ENCODE peak calls at places on chromosome X, in five cellular contexts. V, H, D, F and L are unnamed samples. For H3K4me1, the result is how much of the 10 kb centered on the place peaks cover.

GRCh38 chrX:134246282-134246681 is 9.3 kb downstream of the CCDC160 start:
- DNase-seq in V (no peak), H (no peak), D (no peak), F (no peak), L (no peak)

GRCh38 chrX:26848511-26848910 is 614.6 kb downstream of the PPP4R3C start:
- DNase-seq in V (no peak), H (no peak), D (no peak), F (no peak), L (no peak)

GRCh38 chrX:153725039-153725831 is 579 bp downstream of the ABCD1 start:
- DNase-seq in V (no peak), H (no peak), D (no peak), F (no peak), L (no peak)

GRCh38 chrX:54807524-54808108 is at the start of gene MAGED2:
- DNase-seq in V (no peak), H (no peak), D (no peak), F (no peak), L (peak)

GRCh38 chrX:50691820-50692219 is 122.2 kb downstream of the SHROOM4 start:
- DNase-seq in V (no peak), H (no peak), D (peak), F (peak), L (no peak)

GRCh38 chrX:73561791-73562190 is 1.2 kb upstream of the CHIC1 start:
- DNase-seq in V (no peak), H (no peak), D (no peak), F (no peak), L (no peak)

GRCh38 chrX:29687687-29688086 is 527.7 kb upstream of the MAGEB2 start:
- DNase-seq in V (no peak), H (no peak), D (peak), F (no peak), L (no peak)

GRCh38 chrX:151019837-151020236 is 36.7 kb downstream of the HMGB3 start:
- DNase-seq in V (no peak), H (no peak), D (no peak), F (no peak), L (no peak)

GRCh38 chrX:115031989-115032388 is 14.6 kb upstream of the IL13RA2 start:
- DNase-seq in V (no peak), H (no peak), D (no peak), F (no peak), L (no peak)

GRCh38 chrX:340121-340520 is 21.5 kb upstream of the GTPBP6 start:
- DNase-seq in V (peak), H (peak), D (no peak), F (no peak), L (no peak)

GRCh38 chrX:1213971-1214370 is 1.5 kb upstream of the CRLF2 start:
- DNase-seq in V (peak), H (no peak), D (no peak), F (no peak), L (no peak)

GRCh38 chrX:8815460-8816065 is 14.4 kb upstream of the FAM9A start:
- DNase-seq in V (no peak), H (no peak), D (peak), F (peak), L (no peak)

GRCh38 chrX:119093991-119094741 is 21.4 kb downstream of the CT47C1 start:
- DNase-seq in V (no peak), H (no peak), D (peak), F (peak), L (no peak)

GRCh38 chrX:149522914-149523313 is 17.8 kb upstream of the IDS start:
- DNase-seq in V (no peak), H (no peak), D (peak), F (peak), L (no peak)

GRCh38 chrX:1554469-1555210 is 17.7 kb upstream of the P2RY8 start:
- DNase-seq in V (peak), H (peak), D (no peak), F (no peak), L (peak)

GRCh38 chrX:30150196-30150895 is 65.0 kb upstream of the MAGEB2 start:
- DNase-seq in V (no peak), H (no peak), D (no peak), F (no peak), L (no peak)

GRCh38 chrX:16785247-16786138 is 773 bp upstream of the TXLNG start:
- DNase-seq in V (peak), H (peak), D (no peak), F (no peak), L (peak)

GRCh38 chrX:40098264-40099045 is 697 bp upstream of the BCOR start:
- DNase-seq in V (no peak), H (peak), D (peak), F (no peak), L (no peak)

GRCh38 chrX:25144043-25144940 is 128.5 kb upstream of the ARX start:
- DNase-seq in V (peak), H (peak), D (peak), F (peak), L (peak)

GRCh38 chrX:115972717-115973116 is 197.8 kb upstream of the AGTR2 start:
- DNase-seq in V (no peak), H (no peak), D (no peak), F (no peak), L (no peak)

GRCh38 chrX:103730746-103731508 is 20.2 kb downstream of the TMEM31 start:
- DNase-seq in V (no peak), H (no peak), D (no peak), F (no peak), L (no peak)

GRCh38 chrX:625137-625691 is 5.4 kb upstream of the SHOX start:
- DNase-seq in V (no peak), H (no peak), D (no peak), F (no peak), L (no peak)

GRCh38 chrX:129996120-129996519 is 13.7 kb downstream of the BCORL1 start:
- DNase-seq in V (no peak), H (no peak), D (no peak), F (no peak), L (no peak)

GRCh38 chrX:74351760-74352159 is 47.8 kb downstream of the ZCCHC13 start:
- DNase-seq in V (no peak), H (no peak), D (no peak), F (no peak), L (no peak)

GRCh38 chrX:151370906-151371305 is 26.1 kb upstream of the VMA21 start:
- DNase-seq in V (no peak), H (no peak), D (peak), F (peak), L (no peak)

GRCh38 chrX:49039598-49040375 is 3.4 kb downstream of the TFE3 start:
- DNase-seq in V (peak), H (peak), D (peak), F (peak), L (no peak)

GRCh38 chrX:135421932-135422809 is at the start of gene SMIM10L2A:
- DNase-seq in V (no peak), H (no peak), D (no peak), F (no peak), L (no peak)

GRCh38 chrX:43750248-43750676 is 94.2 kb downstream of the MAOA start:
- DNase-seq in V (peak), H (peak), D (peak), F (peak), L (no peak)

GRCh38 chrX:72306085-72306801 is 529 bp upstream of the CITED1 start:
- DNase-seq in V (no peak), H (no peak), D (peak), F (no peak), L (no peak)

GRCh38 chrX:18638397-18638796 is 33.5 kb downstream of the RS1 start:
- DNase-seq in V (no peak), H (no peak), D (no peak), F (no peak), L (no peak)

GRCh38 chrX:40773809-40774208 is 38.5 kb upstream of the MED14 start:
- DNase-seq in V (no peak), H (no peak), D (peak), F (no peak), L (no peak)

GRCh38 chrX:10677490-10677889 is 57.1 kb upstream of the MID1 start:
- DNase-seq in V (peak), H (no peak), D (no peak), F (no peak), L (no peak)

GRCh38 chrX:108537005-108537404 is 97.4 kb downstream of the COL4A5 start:
- DNase-seq in V (no peak), H (no peak), D (peak), F (peak), L (no peak)

GRCh38 chrX:69366183-69366582 is 137.9 kb upstream of the NALF2 start:
- DNase-seq in V (no peak), H (no peak), D (no peak), F (no peak), L (no peak)

GRCh38 chrX:57596109-57596870 is 4.5 kb downstream of the ZXDB start:
- DNase-seq in V (no peak), H (no peak), D (no peak), F (peak), L (no peak)
- H3K4me3 ChIP-seq in V (no peak), H (no peak), D (peak), F (peak), L (no peak)

DNA sequence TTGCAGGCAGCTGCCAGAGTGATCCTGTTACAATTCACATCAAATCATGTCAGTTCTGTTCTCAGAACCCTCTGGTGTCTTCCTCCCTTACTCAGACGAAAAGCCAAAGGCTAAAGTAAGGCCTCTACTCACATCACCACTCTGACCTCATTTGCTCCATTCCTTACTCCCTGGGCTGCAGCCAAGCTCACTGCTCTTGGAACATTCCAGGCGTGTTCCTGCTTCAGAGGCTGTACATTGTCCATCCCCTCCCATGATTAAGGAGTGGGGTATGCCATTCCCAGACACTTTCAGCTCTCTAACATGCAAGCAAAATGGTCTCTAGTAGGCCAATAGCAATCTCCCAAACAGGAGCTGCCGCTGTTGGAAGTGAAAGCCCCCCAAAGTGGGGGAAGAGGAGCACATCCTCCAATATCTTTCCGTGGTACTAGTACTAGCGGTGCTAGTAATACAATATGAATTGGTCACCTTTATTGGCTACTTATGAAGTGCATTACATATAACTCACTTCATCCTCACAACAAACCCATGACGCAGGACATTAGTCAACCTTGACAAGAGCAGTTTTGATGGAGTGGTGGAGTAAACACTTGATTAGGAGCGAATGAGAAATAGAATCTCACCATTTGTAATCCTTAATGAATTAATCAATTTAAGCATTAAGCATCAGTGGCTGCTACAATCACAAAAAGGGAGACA is 15.0 kb downstream of the GAB3 start:
- DNase-seq in V (peak), H (peak), D (peak), F (no peak), L (no peak)
- H3K4me1 ChIP-seq in V (half or more), H (half or more), D (half or more), F (under half), L (half or more)

GRCh38 chrX:83416273-83416672 is 91.8 kb upstream of the POU3F4 start:
- DNase-seq in V (no peak), H (no peak), D (no peak), F (no peak), L (no peak)
- TF ChIP-seq CTCF in V (no peak), H (peak), D (no peak), F (no peak), L (no peak)

GRCh38 chrX:138711399-138712347 is at the start of gene FGF13:
- DNase-seq in V (peak), H (peak), D (peak), F (peak), L (no peak)
- H3K4me3 ChIP-seq in V (peak), H (peak), D (peak), F (no peak), L (no peak)

DNA sequence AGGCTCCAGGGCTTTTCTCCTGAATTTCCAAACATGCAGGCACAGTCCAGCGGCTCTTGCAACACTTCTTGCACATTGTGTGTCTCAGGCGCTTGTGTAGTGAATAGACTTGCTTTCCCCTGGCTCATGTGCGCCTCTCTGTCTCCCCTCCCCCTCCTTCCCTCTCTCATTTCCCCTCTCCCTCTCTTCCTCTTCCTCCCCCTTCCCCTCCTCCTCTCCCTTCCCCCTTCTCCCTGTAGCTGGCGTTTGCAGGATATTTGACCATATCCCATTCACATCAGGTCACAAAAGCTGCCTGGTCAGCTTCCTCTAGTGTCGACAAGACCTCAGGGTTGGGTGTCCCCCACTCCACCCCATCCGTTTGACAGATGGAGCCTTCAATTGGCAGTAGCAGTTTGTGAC is 2.4 kb downstream of the CHST7 start:
- DNase-seq in V (peak), H (no peak), D (no peak), F (peak), L (no peak)
- H3K4me1 ChIP-seq in V (under half), H (under half), D (under half), F (half or more), L (under half)

GRCh38 chrX:101460669-101461068 is 24.6 kb upstream of the ARMCX4 start:
- DNase-seq in V (no peak), H (no peak), D (peak), F (no peak), L (no peak)

DNA sequence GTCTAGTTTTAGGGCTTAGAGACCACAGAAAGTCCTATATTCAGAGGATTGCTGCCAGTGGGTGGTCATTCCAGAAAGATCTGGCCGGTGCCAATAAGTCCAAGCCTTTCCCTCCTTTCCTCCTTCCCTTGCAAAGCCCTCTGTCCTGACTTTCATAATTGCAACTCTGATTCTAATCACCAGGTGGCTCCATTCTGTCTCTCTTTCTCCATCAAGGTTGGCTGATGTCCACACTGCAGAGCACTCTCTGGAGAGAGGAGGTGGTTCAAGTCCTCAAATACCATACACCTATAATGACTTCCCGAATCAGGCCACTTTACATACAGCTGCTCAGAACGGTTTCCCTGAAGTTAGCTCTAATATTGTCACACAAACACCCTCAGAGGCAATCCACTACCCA is 22.4 kb upstream of the ARMCX4 start:
- DNase-seq in V (no peak), H (no peak), D (peak), F (peak), L (no peak)
- TF ChIP-seq CTCF in V (no peak), H (no peak), D (no peak), F (peak), L (no peak)

GRCh38 chrX:84477114-84477513 is 25.1 kb downstream of the HDX start:
- DNase-seq in V (no peak), H (no peak), D (no peak), F (no peak), L (no peak)
- H3K4me3 ChIP-seq in V (no peak), H (no peak), D (no peak), F (no peak), L (no peak)